ENCODE peak calls at places on chromosome 14, in six cellular contexts. M, H, Y, O, N and R are unnamed samples.

GRCh38 chr14:73235531-73236155 is 1.7 kb upstream of the PAPLN start:
- DNase-seq in M (no peak), O (no peak), N (no peak), Y (peak; percentile 13), H (no peak), R (no peak)

GRCh38 chr14:61451491-61451890 is 130.1 kb downstream of the PRKCH start:
- DNase-seq in O (no peak), N (no peak), Y (no peak), H (no peak), M (no peak), R (no peak)

GRCh38 chr14:58077621-58078020 is 74.4 kb downstream of the ARMH4 start:
- DNase-seq in O (no peak), H (no peak), N (peak; percentile 94), Y (no peak), M (peak; percentile 84), R (no peak)

GRCh38 chr14:64053694-64054669 is 201.2 kb downstream of the SYNE2 start:
- DNase-seq in Y (no peak), M (no peak), O (no peak), N (peak; percentile 23), H (no peak), R (no peak)

GRCh38 chr14:63203618-63204406 is 431 bp upstream of the RHOJ start:
- DNase-seq in O (no peak), N (peak; percentile 92), M (peak; percentile 92), H (no peak), Y (no peak), R (no peak)

GRCh38 chr14:80239631-80240030 is 28.3 kb upstream of the DIO2 start:
- DNase-seq in Y (no peak), O (no peak), H (no peak), N (no peak), M (peak; percentile 17), R (no peak)

GRCh38 chr14:92403981-92404380 is 81.0 kb downstream of the SLC24A4 start:
- DNase-seq in M (no peak), H (no peak), N (no peak), Y (no peak), O (no peak), R (no peak)

GRCh38 chr14:99599440-99599839 is 4.6 kb downstream of the CCDC85C start:
- DNase-seq in H (no peak), M (no peak), N (no peak), O (no peak), Y (no peak), R (no peak)

GRCh38 chr14:33986804-33987203 is 35.9 kb upstream of the EGLN3 start:
- DNase-seq in M (peak; percentile 86), Y (no peak), O (peak; percentile 55), N (peak; percentile 95), H (no peak), R (no peak)

GRCh38 chr14:64200170-64200569 is 94.0 kb downstream of the ESR2 start:
- DNase-seq in N (no peak), O (no peak), H (no peak), Y (no peak), M (no peak), R (no peak)

GRCh38 chr14:100165825-100166520 is 6.5 kb upstream of the DEGS2 start:
- DNase-seq in N (no peak), M (no peak), Y (no peak), H (no peak), O (no peak), R (no peak)

GRCh38 chr14:102774391-102775153 is 2.7 kb upstream of the TRAF3 start:
- DNase-seq in N (peak; percentile 89), O (peak; percentile 75), M (peak; percentile 70), H (no peak), Y (peak; percentile 84), R (peak; percentile 37)

GRCh38 chr14:64440494-64440893 is 24.8 kb upstream of the AKAP5 start:
- DNase-seq in O (no peak), M (peak; percentile 79), N (no peak), H (no peak), Y (no peak), R (no peak)

GRCh38 chr14:92417759-92418158 is 94.8 kb downstream of the SLC24A4 start:
- DNase-seq in M (peak; percentile 59), O (no peak), Y (no peak), H (no peak), N (no peak), R (no peak)

GRCh38 chr14:94009767-94010166 is 12.7 kb downstream of the CCDC197 start:
- DNase-seq in Y (peak; percentile 73), H (no peak), O (no peak), N (peak; percentile 78), M (peak; percentile 31), R (no peak)

GRCh38 chr14:65249471-65250161 is 147.3 kb upstream of the MAX start:
- DNase-seq in N (no peak), O (no peak), M (no peak), H (no peak), Y (no peak), R (no peak)

GRCh38 chr14:88002421-88002820 is 2.5 kb upstream of the GPR65 start:
- DNase-seq in Y (no peak), N (no peak), O (no peak), H (no peak), M (no peak), R (no peak)

GRCh38 chr14:51176819-51177218 is 63.2 kb upstream of the TMX1 start:
- DNase-seq in Y (no peak), N (peak; percentile 26), O (no peak), M (no peak), H (no peak), R (no peak)

GRCh38 chr14:30995674-30996073 is 29.8 kb upstream of the AP4S1 start:
- DNase-seq in H (no peak), N (no peak), Y (no peak), O (no peak), M (no peak), R (no peak)

GRCh38 chr14:88005978-88006851 is 1.3 kb downstream of the GPR65 start:
- DNase-seq in H (peak; percentile 54), Y (peak; percentile 23), M (peak; percentile 15), N (no peak), O (no peak), R (no peak)

GRCh38 chr14:95490727-95491451 is 25.6 kb downstream of the SYNE3 start:
- DNase-seq in M (no peak), O (peak; percentile 15), N (peak; percentile 41), Y (no peak), H (no peak), R (peak; percentile 81)